ENCODE peak calls at places on chromosomes 2 and 18, in five cellular contexts. S, U, W, J and A are unnamed samples.

GRCh38 chr2:9638532-9638931 is 7.7 kb upstream of the YWHAQ start:
- DNase-seq in S (peak), U (no peak), W (no peak), J (peak), A (no peak)

GRCh38 chr2:168587302-168587701 is 131.2 kb downstream of the CERS6 start:
- DNase-seq in S (no peak), U (no peak), W (no peak), J (no peak), A (no peak)

GRCh38 chr2:28166956-28167355 is 225.7 kb upstream of the FOSL2 start:
- DNase-seq in S (no peak), U (no peak), W (no peak), J (no peak), A (no peak)

GRCh38 chr2:231362785-231363184 is 32.7 kb upstream of the B3GNT7 start:
- DNase-seq in S (no peak), U (no peak), W (no peak), J (no peak), A (no peak)

GRCh38 chr2:191230174-191230573 is 15.0 kb upstream of the MYO1B start:
- DNase-seq in S (peak), U (no peak), W (no peak), J (no peak), A (no peak)

GRCh38 chr2:47907097-47907781 is 941 bp upstream of the FBXO11 start:
- DNase-seq in S (peak), U (peak), W (peak), J (no peak), A (no peak)

GRCh38 chr2:74957886-74958276 is 562 bp upstream of the POLE4 start:
- DNase-seq in S (peak), U (no peak), W (peak), J (no peak), A (no peak)

GRCh38 chr2:146312899-146313298 is 1531.9 kb upstream of the ACVR2A start:
- DNase-seq in S (peak), U (no peak), W (peak), J (no peak), A (no peak)

GRCh38 chr18:2824865-2825264 is 21.9 kb upstream of the EMILIN2 start:
- DNase-seq in S (no peak), U (no peak), W (no peak), J (no peak), A (no peak)

GRCh38 chr2:226583715-226584114 is 215.9 kb downstream of the IRS1 start:
- DNase-seq in S (peak), U (no peak), W (peak), J (peak), A (no peak)

GRCh38 chr2:26008851-26009566 is 24.9 kb upstream of the RAB10 start:
- DNase-seq in S (peak), U (no peak), W (peak), J (no peak), A (no peak)

GRCh38 chr2:75709297-75709696 is 1.4 kb downstream of the GCFC2 start:
- DNase-seq in S (peak), U (no peak), W (peak), J (no peak), A (no peak)

GRCh38 chr2:35023545-35023944 is 1332.0 kb upstream of the CRIM1 start:
- DNase-seq in S (no peak), U (no peak), W (no peak), J (no peak), A (no peak)

GRCh38 chr2:232291343-232291742 is 87.2 kb upstream of the ALPP start:
- DNase-seq in S (no peak), U (no peak), W (no peak), J (no peak), A (no peak)

GRCh38 chr2:136242687-136243277 is 124.8 kb upstream of the CXCR4 start:
- DNase-seq in S (peak), U (peak), W (no peak), J (no peak), A (no peak)

GRCh38 chr2:207711750-207712487 is 479 bp downstream of the CCNYL1 start:
- DNase-seq in S (peak), U (peak), W (peak), J (peak), A (peak)

GRCh38 chr18:36195427-36196122 is 8.3 kb downstream of the MOCOS start:
- DNase-seq in S (no peak), U (no peak), W (no peak), J (no peak), A (peak)

GRCh38 chr2:80105020-80105419 is 199.5 kb downstream of the LRRTM1 start:
- DNase-seq in S (no peak), U (no peak), W (no peak), J (no peak), A (no peak)

GRCh38 chr18:57397440-57397839 is 37.7 kb upstream of the ONECUT2 start:
- DNase-seq in S (no peak), U (no peak), W (peak), J (no peak), A (no peak)